ENCODE peak calls at places on chromosomes 12 and 14, in nine cellular contexts. J is A549, A is tibial nerve, Z is ovary, R is stomach, B is SK-N-SH, C is H1, Y is HepG2, F is transverse colon. T is an unnamed sample.

GRCh38 chr14:103070971-103071542 is 13.0 kb upstream of the LBHD2 start:
- DNase-seq in B (no peak), J (no peak), F (peak; percentile 56), C (no peak), R (no peak), Y (no peak), A (no peak), Z (no peak), T (no peak)

GRCh38 chr12:110744176-110744575 is 1.5 kb upstream of the PPP1CC start:
- DNase-seq in F (no peak), Y (peak; percentile 69), Z (peak; percentile 10), B (no peak), C (no peak), R (no peak), A (no peak), J (no peak), T (no peak)

GRCh38 chr12:66304296-66304915 is 2.1 kb downstream of the HELB start:
- DNase-seq in R (no peak), Z (no peak), B (no peak), A (no peak), J (no peak), F (no peak), C (no peak), Y (no peak), T (no peak)

GRCh38 chr14:52950410-52950897 is 396 bp downstream of the FERMT2 start:
- DNase-seq in Y (peak; percentile 22), F (peak; percentile 38), Z (peak; percentile 57), C (no peak), B (peak; percentile 71), R (peak; percentile 35), A (no peak), J (peak; percentile 48), T (peak; percentile 93)

GRCh38 chr12:108861878-108862587 is 4.7 kb upstream of the SSH1 start:
- DNase-seq in Z (no peak), R (no peak), J (no peak), A (no peak), Y (no peak), F (no peak), C (no peak), B (no peak), T (no peak)

GRCh38 chr12:92065018-92065499 is 80.6 kb downstream of the BTG1 start:
- DNase-seq in A (no peak), Y (peak; percentile 53), C (no peak), Z (no peak), J (peak; percentile 34), B (no peak), F (peak; percentile 26), R (peak; percentile 52), T (no peak)

GRCh38 chr12:47820631-47821345 is 1.1 kb upstream of the HDAC7 start:
- DNase-seq in Y (peak; percentile 88), Z (peak; percentile 87), C (no peak), A (peak; percentile 81), B (peak; percentile 61), R (peak; percentile 72), J (peak; percentile 98), F (peak; percentile 74), T (peak; percentile 97)

GRCh38 chr12:117803013-117803412 is 165.8 kb downstream of the KSR2 start:
- DNase-seq in R (no peak), C (no peak), Z (no peak), A (no peak), B (no peak), Y (peak; percentile 71), F (peak; percentile 85), J (no peak), T (no peak)

GRCh38 chr12:43063642-43064041 is 474.1 kb upstream of the PRICKLE1 start:
- DNase-seq in A (no peak), Z (no peak), F (no peak), R (no peak), B (no peak), C (no peak), J (no peak), Y (no peak), T (no peak)

GRCh38 chr14:91796622-91797347 is 64.9 kb upstream of the CATSPERB start:
- DNase-seq in Y (no peak), R (no peak), A (no peak), F (no peak), J (no peak), C (no peak), B (no peak), Z (no peak), T (no peak)

GRCh38 chr14:61575126-61575525 is 120.2 kb upstream of the HIF1A start:
- DNase-seq in R (no peak), C (no peak), Z (no peak), Y (no peak), B (no peak), A (no peak), J (no peak), F (no peak), T (peak; percentile 37)

GRCh38 chr12:126551882-126552281 is 1486.6 kb downstream of the AACS start:
- DNase-seq in F (no peak), Z (no peak), A (no peak), R (no peak), J (no peak), C (no peak), B (no peak), Y (no peak), T (no peak)

GRCh38 chr14:106436310-106436905 is 910.0 kb downstream of the TMEM121 start:
- DNase-seq in C (no peak), J (peak; percentile 3), Z (no peak), Y (no peak), B (no peak), A (no peak), F (peak; percentile 35), R (no peak), T (no peak)

GRCh38 chr12:1122803-1123202 is 131.8 kb downstream of the ERC1 start:
- DNase-seq in A (no peak), C (no peak), F (no peak), Z (no peak), R (no peak), Y (no peak), J (no peak), B (peak; percentile 11), T (no peak)

DNA sequence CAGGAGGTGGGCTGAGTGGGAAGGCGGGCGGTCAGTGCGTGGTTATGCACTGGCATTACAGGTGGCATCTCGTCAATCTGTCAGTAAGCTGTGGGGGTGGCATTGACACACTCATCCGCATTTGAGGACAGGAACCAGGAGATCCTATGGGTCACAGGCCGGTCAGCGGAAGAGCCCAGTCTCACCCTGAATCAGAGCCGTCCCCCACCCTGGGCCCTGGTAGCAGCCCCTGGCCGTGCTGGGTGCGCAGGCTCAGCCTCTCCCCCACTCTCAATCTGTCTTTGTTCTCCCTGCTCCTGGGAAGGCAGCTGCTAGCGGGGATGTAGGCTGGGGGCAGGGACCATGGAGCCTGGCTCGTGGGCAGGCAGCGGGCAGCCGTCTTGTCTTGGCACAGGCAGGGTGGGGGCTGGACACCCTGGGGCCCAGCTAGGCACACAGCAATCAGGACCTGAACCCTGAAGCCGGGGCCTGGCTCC is 5.1 kb downstream of the INF2 start:
- DNase-seq in B (no peak), Y (no peak), A (no peak), Z (no peak), R (no peak), F (no peak), J (no peak), C (no peak), T (no peak)
- TF ChIP-seq EP300 in B (no peak), Y (no peak), A (no peak), Z (no peak), R (no peak), F (no peak), J (no peak), C (no peak), T (no peak)

GRCh38 chr12:11823593-11823992 is 174.1 kb downstream of the ETV6 start:
- DNase-seq in C (no peak), R (no peak), Z (no peak), A (no peak), Y (no peak), B (no peak), F (no peak), J (no peak), T (no peak)

GRCh38 chr12:11821386-11821785 is 171.9 kb downstream of the ETV6 start:
- DNase-seq in F (no peak), Z (no peak), Y (no peak), R (no peak), B (no peak), J (no peak), A (no peak), C (no peak), T (no peak)

GRCh38 chr12:11820476-11820875 is 171.0 kb downstream of the ETV6 start:
- DNase-seq in A (no peak), Z (no peak), C (no peak), R (no peak), B (no peak), F (no peak), Y (no peak), J (no peak), T (no peak)

GRCh38 chr12:11823043-11823442 is 173.6 kb downstream of the ETV6 start:
- DNase-seq in C (no peak), B (no peak), Y (no peak), F (no peak), J (no peak), Z (no peak), R (no peak), A (no peak), T (no peak)

GRCh38 chr12:11822071-11822818 is 172.8 kb downstream of the ETV6 start:
- DNase-seq in F (peak; percentile 55), Z (no peak), J (no peak), Y (no peak), R (peak; percentile 38), A (no peak), C (no peak), B (no peak), T (no peak)
- H3K4me3 ChIP-seq in F (no peak overlapping the region), Z (no peak overlapping the region), J (no peak overlapping the region), Y (no peak overlapping the region), R (no peak overlapping the region), A (no peak overlapping the region), C (no peak overlapping the region), B (peak overlapping the region; percentile 19), T (no peak overlapping the region)

DNA sequence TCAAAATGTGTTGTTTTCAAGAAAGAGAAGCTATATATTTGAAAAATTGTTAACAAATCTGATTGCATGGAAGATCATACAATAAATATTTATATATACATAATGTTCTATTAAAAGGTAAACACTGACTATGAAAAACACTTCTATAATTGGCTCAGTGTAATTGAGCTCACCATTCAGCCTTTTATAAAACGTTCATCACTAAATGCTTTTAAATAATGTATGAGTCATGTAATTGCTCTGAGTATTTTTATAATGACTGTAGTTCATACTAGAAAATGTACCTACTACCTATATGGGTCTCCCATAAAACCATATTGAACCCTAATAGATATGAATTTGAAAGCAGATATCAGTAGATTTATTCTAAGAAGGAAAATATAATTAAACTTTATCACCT is 240.4 kb upstream of the MGAT4C start:
- DNase-seq in Y (no peak), A (no peak), C (no peak), R (no peak), J (no peak), F (no peak), Z (no peak), B (no peak), T (no peak)
- H3K27ac ChIP-seq in Y (no peak overlapping the region), A (no peak overlapping the region), C (no peak overlapping the region), R (no peak overlapping the region), J (no peak overlapping the region), F (no peak overlapping the region), Z (no peak overlapping the region), B (no peak overlapping the region), T (no peak overlapping the region)

DNA sequence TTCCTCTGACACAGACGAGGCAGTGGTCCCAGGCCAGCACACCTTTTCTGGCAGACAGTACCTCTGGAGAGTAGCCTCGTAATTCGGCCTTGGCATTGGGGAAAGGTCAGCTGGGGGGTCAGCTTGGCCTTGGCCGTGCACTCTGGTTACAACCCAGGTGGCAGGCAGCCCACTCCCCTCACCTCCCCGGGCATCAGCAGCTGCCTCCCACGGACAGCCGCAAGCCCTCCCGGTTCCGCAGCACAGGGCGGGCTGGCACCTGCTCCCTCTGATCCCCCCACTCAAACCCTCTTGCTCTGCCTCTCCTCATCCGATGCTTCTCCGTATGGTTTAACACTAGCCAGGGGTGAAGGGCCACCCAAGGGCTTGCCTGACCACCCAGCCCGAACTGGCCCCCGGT is 50.6 kb downstream of the TEAD4 start:
- DNase-seq in J (no peak), R (no peak), A (no peak), C (no peak), Y (no peak), Z (no peak), B (no peak), F (no peak), T (no peak)
- TF ChIP-seq EP300 in J (no peak), R (no peak), A (no peak), C (no peak), Y (no peak), Z (no peak), B (no peak), F (no peak), T (no peak)

T was measured in esophagus muscularis mucosa.